ENCODE peak calls at places on chromosomes 5 and 9, in seven cellular contexts. V is spleen, N is gastrocnemius medialis, J is right lobe of liver, W is adrenal gland, X is uterus, H is heart left ventricle. G is an unnamed sample.

GRCh38 chr5:71533614-71534013 is 53.5 kb upstream of the MCCC2 start:
- DNase-seq in V (no peak), N (no peak), J (no peak), W (no peak), X (no peak), H (no peak), G (no peak)

GRCh38 chr5:147619281-147619680 is 109.4 kb upstream of the DPYSL3 start:
- DNase-seq in V (no peak), N (no peak), J (no peak), W (no peak), X (no peak), H (no peak), G (no peak)

GRCh38 chr5:150538007-150538917 is 30.3 kb downstream of the NDST1 start:
- DNase-seq in V (peak; percentile 54), N (no peak), J (no peak), W (peak; percentile 64), X (no peak), H (no peak), G (no peak)

GRCh38 chr5:9196403-9197224 is 349.3 kb downstream of the SEMA5A start:
- DNase-seq in V (no peak), N (no peak), J (no peak), W (no peak), X (no peak), H (no peak), G (no peak)

GRCh38 chr5:69105996-69106906 is 12.4 kb downstream of the SLC30A5 start:
- DNase-seq in V (no peak), N (no peak), J (no peak), W (no peak), X (no peak), H (no peak), G (no peak)

GRCh38 chr5:140205952-140206351 is 31.0 kb downstream of the CYSTM1 start:
- DNase-seq in V (no peak), N (no peak), J (no peak), W (no peak), X (no peak), H (no peak), G (no peak)

GRCh38 chr5:32710859-32711692 is at the start of gene NPR3:
- DNase-seq in V (no peak), N (no peak), J (no peak), W (peak; percentile 37), X (no peak), H (no peak), G (no peak)

GRCh38 chr5:132387649-132388117 is 18.2 kb downstream of the SLC22A5 start:
- DNase-seq in V (no peak), N (no peak), J (peak; percentile 49), W (peak; percentile 75), X (peak; percentile 71), H (no peak), G (peak; percentile 61)

GRCh38 chr5:54018438-54018837 is 291.9 kb downstream of the ARL15 start:
- DNase-seq in V (no peak), N (no peak), J (no peak), W (no peak), X (no peak), H (no peak), G (no peak)

GRCh38 chr9:4080889-4081548 is 218.8 kb downstream of the GLIS3 start:
- DNase-seq in V (no peak), N (no peak), J (no peak), W (no peak), X (no peak), H (no peak), G (no peak)

GRCh38 chr5:14560091-14560595 is 21.4 kb upstream of the OTULINL start:
- DNase-seq in V (no peak), N (no peak), J (no peak), W (no peak), X (no peak), H (no peak), G (peak; percentile 61)

GRCh38 chr5:87850843-87851242 is 417.8 kb downstream of the TMEM161B start:
- DNase-seq in V (no peak), N (no peak), J (no peak), W (no peak), X (no peak), H (no peak), G (no peak)

DNA sequence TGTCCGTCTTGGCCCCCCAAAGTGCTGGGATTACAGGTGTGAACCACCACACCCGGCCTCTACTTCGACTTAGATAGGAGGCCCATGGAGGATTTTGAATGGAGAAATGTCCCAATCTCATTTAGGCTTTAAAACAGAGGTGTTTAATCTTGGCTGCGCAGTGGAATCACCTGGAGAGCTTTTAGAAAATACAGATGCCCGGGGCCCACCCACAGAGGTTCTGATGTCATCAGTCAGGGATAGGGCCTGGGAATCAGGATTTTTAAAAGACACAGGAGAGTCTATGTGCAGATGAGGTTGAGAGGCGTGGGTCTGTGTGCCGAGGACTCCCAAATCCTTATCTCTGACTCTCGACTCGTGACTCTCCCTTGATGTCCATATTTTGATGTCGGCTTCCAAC is 124.0 kb upstream of the BOD1 start:
- DNase-seq in V (no peak), N (no peak), J (no peak), W (no peak), X (no peak), H (no peak), G (peak; percentile 10)
- H3K4me1 ChIP-seq in V (peaks cover 4% of the 10 kb centered on the region), N (no peaks in the 10 kb centered on the region), J (peaks cover 6% of the 10 kb centered on the region), W (no peaks in the 10 kb centered on the region), X (no peaks in the 10 kb centered on the region), H (peaks cover 27% of the 10 kb centered on the region), G (peaks cover 3% of the 10 kb centered on the region)

GRCh38 chr9:124347206-124347967 is 67.9 kb downstream of the PSMB7 start:
- DNase-seq in V (peak; percentile 53), N (no peak), J (no peak), W (no peak), X (no peak), H (peak; percentile 41), G (no peak)
- H3K36me3 ChIP-seq in V (peaks cover 98% of the 10 kb centered on the region), N (no peaks in the 10 kb centered on the region), J (no peaks in the 10 kb centered on the region), W (no peaks in the 10 kb centered on the region), X (no peaks in the 10 kb centered on the region), H (peaks cover 92% of the 10 kb centered on the region), G (no peaks in the 10 kb centered on the region)

DNA sequence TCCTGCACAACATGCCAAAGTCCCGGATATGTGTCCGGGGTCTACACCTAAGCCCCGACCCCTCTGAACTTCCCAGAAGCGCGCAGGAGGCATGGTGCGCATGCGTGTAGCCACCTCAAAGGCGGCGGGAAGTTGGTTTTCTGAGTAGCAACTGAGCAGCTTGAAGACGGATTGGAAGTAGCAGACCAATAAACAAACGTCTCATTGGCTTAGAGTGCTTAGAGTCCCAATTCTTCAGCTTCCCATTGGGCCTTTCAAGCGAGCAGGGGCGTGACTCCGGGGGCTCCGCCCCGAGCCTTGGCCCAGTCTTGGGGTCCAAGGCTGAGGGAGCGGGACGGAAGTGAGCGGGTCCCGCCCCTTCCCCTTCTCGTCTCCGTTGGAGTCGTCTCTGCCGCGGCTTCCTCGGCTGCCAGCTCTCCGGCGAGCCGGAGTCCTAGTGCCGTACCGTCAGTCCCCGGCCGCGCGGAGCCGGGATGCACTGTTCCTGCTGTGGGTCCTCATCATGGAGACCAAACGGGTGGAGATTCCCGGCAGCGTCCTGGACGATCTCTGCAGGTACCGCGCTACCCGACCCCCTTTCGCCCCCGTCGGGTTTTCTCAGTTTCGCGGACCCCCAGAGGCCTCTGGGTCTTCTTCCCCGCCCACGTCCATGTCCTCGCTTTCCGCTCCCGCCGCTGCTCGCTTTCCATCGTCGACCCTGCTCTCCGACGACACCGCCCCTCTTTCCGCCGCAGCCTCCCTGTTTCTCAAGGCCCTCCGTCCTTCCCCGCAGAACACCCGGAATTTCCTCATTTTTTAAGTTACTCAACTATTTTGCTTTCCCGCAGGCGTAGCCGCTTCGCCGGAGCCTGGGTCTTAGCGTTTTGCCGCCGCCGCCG is at the start of gene DCP2:
- DNase-seq in V (peak; percentile 98), N (peak; percentile 92), J (peak; percentile 95), W (peak; percentile 94), X (peak; percentile 94), H (peak; percentile 97), G (peak; percentile 94)
- TF ChIP-seq POLR2A in V (peak; percentile 75), N (peak; percentile 82), J (peak; percentile 76), W (peak; percentile 81), X (peak; percentile 50), H (peak; percentile 77), G (peak; percentile 69)

GRCh38 chr9:134328341-134328840 is 2.1 kb downstream of the RXRA start:
- DNase-seq in V (no peak), N (no peak), J (no peak), W (peak; percentile 35), X (no peak), H (peak; percentile 48), G (peak; percentile 83)
- H3K4me1 ChIP-seq in V (peaks cover 21% of the 10 kb centered on the region), N (peaks cover 69% of the 10 kb centered on the region), J (peaks cover 63% of the 10 kb centered on the region), W (peaks cover 59% of the 10 kb centered on the region), X (peaks cover 32% of the 10 kb centered on the region), H (peaks cover 77% of the 10 kb centered on the region), G (peaks cover 18% of the 10 kb centered on the region)

GRCh38 chr5:875931-876330 is 16.7 kb downstream of the BRD9 start:
- DNase-seq in V (peak; percentile 59), N (no peak), J (no peak), W (no peak), X (no peak), H (peak; percentile 29), G (no peak)

GRCh38 chr5:872301-872700 is 20.3 kb downstream of the BRD9 start:
- DNase-seq in V (no peak), N (no peak), J (no peak), W (no peak), X (no peak), H (peak; percentile 30), G (no peak)

GRCh38 chr5:871596-872298 is 20.9 kb downstream of the BRD9 start:
- DNase-seq in V (no peak), N (no peak), J (no peak), W (no peak), X (no peak), H (peak; percentile 25), G (no peak)

GRCh38 chr5:870973-871372 is 20.2 kb upstream of the ZDHHC11 start:
- DNase-seq in V (no peak), N (no peak), J (no peak), W (no peak), X (no peak), H (peak; percentile 32), G (no peak)

GRCh38 chr5:873328-873727 is 19.3 kb downstream of the BRD9 start:
- DNase-seq in V (no peak), N (no peak), J (no peak), W (no peak), X (no peak), H (peak; percentile 44), G (no peak)
- H3K36me3 ChIP-seq in V (peaks cover 100% of the 10 kb centered on the region), N (no peaks in the 10 kb centered on the region), J (no peaks in the 10 kb centered on the region), W (no peaks in the 10 kb centered on the region), X (no peaks in the 10 kb centered on the region), H (peaks cover 97% of the 10 kb centered on the region), G (no peaks in the 10 kb centered on the region)

DNA sequence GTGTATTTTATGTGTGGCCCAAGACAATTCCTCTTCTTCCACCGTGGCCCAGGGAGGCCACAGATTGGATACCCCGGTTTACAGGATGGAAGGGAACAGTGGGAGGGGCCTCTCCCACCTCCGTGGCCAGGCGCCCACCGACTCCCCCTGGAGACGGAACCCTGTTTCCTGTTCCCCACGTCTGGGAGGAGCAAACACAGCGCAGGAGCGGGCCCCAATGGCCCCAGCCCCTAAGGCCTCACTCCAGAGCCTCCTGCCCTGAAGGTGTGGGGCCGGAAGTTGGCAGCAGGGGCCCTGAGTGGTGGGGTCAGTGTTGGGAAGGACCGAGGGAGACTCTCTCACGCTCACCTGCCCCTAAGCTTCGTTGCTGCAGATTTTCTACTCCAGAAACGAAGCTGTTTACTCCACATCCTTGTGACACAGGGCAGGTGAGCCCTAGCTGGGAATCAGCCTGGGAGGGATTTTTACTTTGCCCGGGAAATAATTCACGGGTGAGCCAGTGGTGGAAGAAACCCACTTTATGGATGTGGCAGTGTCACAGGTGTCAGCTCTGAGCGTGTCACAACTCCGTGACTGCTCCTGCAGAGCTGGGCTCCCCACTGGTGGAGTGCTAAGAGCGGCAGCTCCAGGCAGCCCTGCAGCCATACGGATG is 77.6 kb upstream of the OLFM1 start:
- DNase-seq in V (peak; percentile 25), N (no peak), J (no peak), W (no peak), X (no peak), H (no peak), G (no peak)
- TF ChIP-seq POLR2A in V (no peak), N (no peak), J (no peak), W (no peak), X (no peak), H (no peak), G (no peak)